ENCODE peak calls at places on chromosomes 7 and 10, in seven cellular contexts. One of them, this sample, is unnamed.

GRCh38 chr10:128053356-128053755 is 72.9 kb downstream of the MKI67 start:
- DNase-seq in left ventricle myocardium inferior: no peak
- DNase-seq in mucosa of descending colon: no peak
- DNase-seq in HT1080: no peak
- DNase-seq in H7: no peak
- DNase-seq in EL: no peak
- DNase-seq in HEK293T: no peak
- DNase-seq in this sample: no peak

GRCh38 chr10:67959839-67960476 is 75.5 kb downstream of the SIRT1 start:
- DNase-seq in HT1080: no peak
- DNase-seq in left ventricle myocardium inferior: no peak
- DNase-seq in HEK293T: no peak
- DNase-seq in H7: no peak
- DNase-seq in EL: no peak
- DNase-seq in mucosa of descending colon: no peak
- DNase-seq in this sample: no peak

GRCh38 chr10:11837372-11838161 is 14.4 kb downstream of the PROSER2 start:
- DNase-seq in HEK293T: no peak
- DNase-seq in mucosa of descending colon: no peak
- DNase-seq in HT1080: no peak
- DNase-seq in left ventricle myocardium inferior: no peak
- DNase-seq in H7: no peak
- DNase-seq in EL: no peak
- DNase-seq in this sample: no peak

GRCh38 chr7:117472335-117472734 is 7.5 kb upstream of the CFTR start:
- DNase-seq in mucosa of descending colon: no peak
- DNase-seq in HEK293T: no peak
- DNase-seq in HT1080: no peak
- DNase-seq in left ventricle myocardium inferior: no peak
- DNase-seq in H7: no peak
- DNase-seq in EL: no peak
- DNase-seq in this sample: no peak

GRCh38 chr7:157010588-157011332 is at the start of gene MNX1:
- DNase-seq in HEK293T: peak
- DNase-seq in HT1080: peak
- DNase-seq in EL: peak
- DNase-seq in H7: peak
- DNase-seq in left ventricle myocardium inferior: peak
- DNase-seq in mucosa of descending colon: peak
- DNase-seq in this sample: peak

GRCh38 chr7:138239244-138239643 is 163.0 kb downstream of the AKR1D1 start:
- DNase-seq in HT1080: peak
- DNase-seq in H7: no peak
- DNase-seq in mucosa of descending colon: no peak
- DNase-seq in left ventricle myocardium inferior: no peak
- DNase-seq in HEK293T: no peak
- DNase-seq in EL: peak
- DNase-seq in this sample: no peak

GRCh38 chr10:125868372-125868975 is 12.6 kb downstream of the DHX32 start:
- DNase-seq in mucosa of descending colon: no peak
- DNase-seq in HT1080: peak
- DNase-seq in HEK293T: peak
- DNase-seq in H7: peak
- DNase-seq in EL: peak
- DNase-seq in left ventricle myocardium inferior: no peak
- DNase-seq in this sample: no peak

GRCh38 chr10:79055100-79055782 is 13.5 kb upstream of the ZMIZ1 start:
- DNase-seq in EL: no peak
- DNase-seq in mucosa of descending colon: peak
- DNase-seq in H7: no peak
- DNase-seq in HT1080: no peak
- DNase-seq in HEK293T: no peak
- DNase-seq in left ventricle myocardium inferior: no peak
- DNase-seq in this sample: peak

GRCh38 chr7:75762350-75762917 is 9.6 kb downstream of the CCL26 start:
- DNase-seq in H7: peak
- DNase-seq in mucosa of descending colon: no peak
- DNase-seq in left ventricle myocardium inferior: no peak
- DNase-seq in EL: peak
- DNase-seq in HEK293T: peak
- DNase-seq in HT1080: peak
- DNase-seq in this sample: no peak

GRCh38 chr7:138122162-138122561 is 45.9 kb downstream of the AKR1D1 start:
- DNase-seq in mucosa of descending colon: no peak
- DNase-seq in HT1080: no peak
- DNase-seq in H7: no peak
- DNase-seq in HEK293T: no peak
- DNase-seq in EL: no peak
- DNase-seq in left ventricle myocardium inferior: no peak
- DNase-seq in this sample: no peak

GRCh38 chr7:26376208-26376917 is 84.7 kb downstream of the SNX10 start:
- DNase-seq in mucosa of descending colon: peak
- DNase-seq in H7: peak
- DNase-seq in left ventricle myocardium inferior: peak
- DNase-seq in HT1080: no peak
- DNase-seq in EL: no peak
- DNase-seq in HEK293T: peak
- DNase-seq in this sample: peak

This sample was measured in lower lobe of right lung.